ENCODE peak calls at places on chromosomes 12 and 14, in four cellular contexts. G, I, R and T are unnamed samples.
A peak's percentile ranks its signal among the peaks of the same experiment; 100 is the strongest.

GRCh38 chr12:115618105-115618504 is 659.4 kb downstream of the MED13L start:
- DNase-seq in G (no peak), I (no peak), R (no peak), T (no peak)

GRCh38 chr12:110349521-110350151 is 53.9 kb downstream of the ANAPC7 start:
- DNase-seq in G (no peak), I (no peak), R (no peak), T (no peak)

GRCh38 chr14:68884031-68885030 is 91.5 kb upstream of the ZFP36L1 start:
- DNase-seq in G (no peak), I (no peak), R (peak; percentile 71), T (no peak)

GRCh38 chr12:109949089-109949488 is 47.1 kb downstream of the GIT2 start:
- DNase-seq in G (no peak), I (no peak), R (no peak), T (no peak)

GRCh38 chr12:109759595-109759994 is 46.0 kb downstream of the FAM222A start:
- DNase-seq in G (no peak), I (peak; percentile 17), R (peak; percentile 53), T (no peak)

GRCh38 chr14:84343637-84344036 is 1186.3 kb upstream of the FLRT2 start:
- DNase-seq in G (no peak), I (no peak), R (no peak), T (no peak)

GRCh38 chr14:22886500-22887259 is 3.7 kb downstream of the REM2 start:
- DNase-seq in G (no peak), I (peak; percentile 82), R (peak; percentile 88), T (no peak)

GRCh38 chr14:39050389-39050788 is 52.6 kb downstream of the SEC23A start:
- DNase-seq in G (no peak), I (no peak), R (no peak), T (no peak)

GRCh38 chr12:62537544-62537943 is 70.9 kb downstream of the MON2 start:
- DNase-seq in G (no peak), I (no peak), R (peak; percentile 71), T (no peak)

GRCh38 chr12:120365675-120366340 is 3.2 kb downstream of the MSI1 start:
- DNase-seq in G (no peak), I (no peak), R (no peak), T (no peak)

GRCh38 chr12:53577941-53578352 is 48.2 kb downstream of the ATF7 start:
- DNase-seq in G (no peak), I (no peak), R (no peak), T (no peak)

GRCh38 chr12:31591308-31591901 is 469 bp upstream of the DENND5B start:
- DNase-seq in G (no peak), I (no peak), R (no peak), T (no peak)

GRCh38 chr12:88889326-88890110 is 309.2 kb upstream of the KITLG start:
- DNase-seq in G (no peak), I (no peak), R (no peak), T (no peak)

GRCh38 chr12:128190614-128191013 is 76.4 kb upstream of the TMEM132C start:
- DNase-seq in G (no peak), I (no peak), R (no peak), T (no peak)

GRCh38 chr14:70317969-70318634 is 41.4 kb downstream of the COX16 start:
- DNase-seq in G (no peak), I (no peak), R (no peak), T (no peak)

GRCh38 chr12:53645191-53645590 is 19.0 kb upstream of the ATF7 start:
- DNase-seq in G (no peak), I (no peak), R (no peak), T (no peak)

GRCh38 chr14:28759056-28759657 is 7.4 kb upstream of the FOXG1 start:
- DNase-seq in G (no peak), I (no peak), R (no peak), T (no peak)

GRCh38 chr12:65741662-65742480 is 82.4 kb upstream of the HMGA2 start:
- DNase-seq in G (no peak), I (no peak), R (no peak), T (no peak)

GRCh38 chr12:10179871-10180270 is 1.0 kb downstream of the TMEM52B start:
- DNase-seq in G (no peak), I (no peak), R (no peak), T (no peak)

GRCh38 chr12:122724641-122725243 is 5.9 kb downstream of the HCAR1 start:
- DNase-seq in G (no peak), I (no peak), R (no peak), T (no peak)

GRCh38 chr12:102095677-102096263 is 24.1 kb downstream of the NUP37 start:
- DNase-seq in G (no peak), I (no peak), R (no peak), T (no peak)

GRCh38 chr12:64304571-64304970 is 82.5 kb upstream of the KICS2 start:
- DNase-seq in G (peak; percentile 68), I (no peak), R (no peak), T (no peak)

GRCh38 chr12:44875954-44876553 is at the start of gene NELL2:
- DNase-seq in G (no peak), I (no peak), R (no peak), T (no peak)

GRCh38 chr12:64814432-64814831 is 10.0 kb upstream of the TBC1D30 start:
- DNase-seq in G (peak; percentile 7), I (no peak), R (no peak), T (no peak)

GRCh38 chr12:51906452-51907082 is 737 bp upstream of the ACVRL1 start:
- DNase-seq in G (no peak), I (no peak), R (peak; percentile 82), T (no peak)

GRCh38 chr14:62015945-62016344 is 253.7 kb downstream of the SNAPC1 start:
- DNase-seq in G (no peak), I (no peak), R (no peak), T (no peak)

GRCh38 chr14:33814010-33814409 is 136.9 kb downstream of the EGLN3 start:
- DNase-seq in G (no peak), I (no peak), R (no peak), T (no peak)

DNA sequence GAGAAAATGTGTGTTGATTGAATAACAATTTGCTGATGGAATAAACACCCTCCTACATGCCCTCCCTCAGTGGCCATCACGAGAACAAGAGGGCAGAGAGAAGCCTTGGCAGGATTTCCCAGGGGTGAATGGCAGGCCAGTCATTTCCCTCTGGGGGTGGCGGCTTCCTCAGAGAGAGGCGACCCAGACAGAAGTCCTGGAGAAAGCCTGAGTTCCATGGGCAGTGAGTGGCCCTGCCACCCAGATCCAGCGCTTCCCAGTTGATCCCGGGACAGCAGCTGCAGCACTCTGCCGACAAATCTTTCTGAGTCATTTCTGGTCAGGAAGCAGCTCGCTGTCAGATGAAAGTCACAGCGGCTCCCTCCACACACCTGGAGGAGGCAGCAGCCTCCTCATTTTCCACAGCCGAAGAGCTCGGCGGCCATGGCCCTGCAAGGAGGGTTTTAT is 123.0 kb downstream of the SCARB1 start:
- DNase-seq in G (no peak), I (no peak), R (no peak), T (no peak)
- TF ChIP-seq POLR2AphosphoS5 in G (peak; percentile 75), I (no peak), R (no peak), T (no peak)

DNA sequence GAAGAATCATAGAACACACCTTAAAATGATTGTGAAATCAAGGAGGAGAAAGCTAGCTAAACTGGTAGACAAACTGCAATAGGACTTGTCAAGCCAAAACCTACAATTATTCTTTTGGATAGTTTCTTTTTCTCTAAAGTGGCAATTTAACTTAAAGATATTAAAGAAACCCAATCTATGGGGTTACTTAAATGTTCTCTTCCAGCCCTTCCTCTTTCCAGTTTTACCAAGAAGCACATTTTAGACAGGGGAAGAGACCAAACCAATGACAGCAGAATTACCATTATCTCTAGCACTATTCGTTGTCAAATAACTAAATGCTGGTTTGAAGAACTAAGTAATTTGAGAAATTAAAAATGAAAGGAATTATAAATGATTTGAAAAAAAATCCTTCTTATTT is 732 bp upstream of the SLC16A7 start:
- DNase-seq in G (no peak), I (no peak), R (no peak), T (no peak)
- H3K4me3 ChIP-seq in G (peak overlapping the region; percentile 77), I (peak overlapping the region; percentile 83), R (peak overlapping the region; percentile 65), T (peak overlapping the region; percentile 68)

GRCh38 chr12:79420146-79420618 is 270.6 kb downstream of the PAWR start:
- DNase-seq in G (no peak), I (no peak), R (no peak), T (no peak)
- TF ChIP-seq POLR2AphosphoS5 in G (no peak), I (no peak), R (no peak), T (no peak)

GRCh38 chr12:112938751-112939150 is 477 bp downstream of the OAS3 start:
- DNase-seq in G (no peak), I (no peak), R (no peak), T (no peak)

GRCh38 chr12:112937741-112938719 is at the start of gene OAS3:
- DNase-seq in G (peak; percentile 97), I (peak; percentile 88), R (peak; percentile 93), T (peak; percentile 94)

GRCh38 chr12:112941528-112942335 is 3.5 kb downstream of the OAS3 start:
- DNase-seq in G (no peak), I (no peak), R (no peak), T (peak; percentile 89)

GRCh38 chr12:112942572-112942971 is 4.3 kb downstream of the OAS3 start:
- DNase-seq in G (no peak), I (no peak), R (no peak), T (no peak)

DNA sequence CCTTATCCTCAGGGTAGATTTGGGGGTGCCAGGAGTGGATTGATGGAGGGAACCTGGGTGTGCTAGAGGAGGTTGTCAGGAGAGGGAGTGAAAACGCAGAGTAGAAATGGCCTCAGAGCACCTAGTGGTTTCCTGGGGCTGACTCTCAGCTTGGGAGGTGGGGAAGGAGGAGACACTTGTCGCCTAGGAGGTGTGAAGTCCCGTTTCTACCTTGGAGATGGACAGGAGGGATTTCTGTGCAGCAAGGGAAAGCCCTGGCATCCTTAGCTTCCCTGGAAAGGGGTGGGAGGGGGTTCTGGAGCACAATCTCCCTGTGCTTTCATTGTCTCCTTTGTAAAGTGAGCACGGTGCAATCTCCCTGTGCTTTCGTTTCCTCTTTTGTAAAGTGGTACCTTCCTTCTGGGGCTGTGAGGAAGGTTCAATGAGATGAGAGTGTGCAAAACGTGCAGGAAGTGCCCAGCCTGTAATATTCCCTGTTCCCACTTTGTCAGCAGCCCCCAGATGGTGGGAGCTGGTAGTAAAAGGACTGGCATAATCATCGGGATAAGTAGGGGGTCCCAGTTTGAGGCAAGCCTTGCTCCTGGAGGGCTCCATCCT is 1.6 kb downstream of the OAS3 start:
- DNase-seq in G (no peak), I (no peak), R (no peak), T (no peak)
- H3K4me3 ChIP-seq in G (peak overlapping the region; percentile 83), I (peak overlapping the region; percentile 23), R (no peak overlapping the region), T (no peak overlapping the region)

GRCh38 chr12:105205322-105206048 is 30.5 kb downstream of the APPL2 start:
- DNase-seq in G (no peak), I (no peak), R (no peak), T (peak; percentile 81)
- TF ChIP-seq POLR2AphosphoS5 in G (no peak), I (no peak), R (no peak), T (no peak)

DNA sequence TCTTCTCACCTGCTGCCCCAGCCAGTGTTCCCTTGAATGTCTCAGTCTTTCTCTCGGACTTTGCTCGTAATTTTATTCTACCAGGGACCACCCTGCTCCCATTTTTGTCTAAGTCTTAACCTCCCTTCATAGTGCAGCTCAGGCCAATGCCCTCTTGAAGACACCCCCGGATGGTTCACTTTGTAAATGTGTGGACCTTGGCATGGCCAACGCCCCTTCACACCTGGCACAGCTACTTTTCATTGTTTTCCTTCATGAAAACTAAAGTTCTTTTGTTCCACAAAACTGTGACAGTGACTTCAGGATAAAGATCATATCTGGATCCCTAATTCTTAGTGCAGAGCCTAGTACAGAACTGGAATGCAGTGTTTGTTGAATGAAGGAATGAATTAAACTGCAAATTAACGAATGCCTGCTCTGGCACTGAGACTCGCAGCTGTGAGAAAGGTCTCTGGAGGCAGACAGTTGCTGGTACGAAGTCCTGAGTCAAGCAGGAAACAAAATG is 3.5 kb upstream of the RNASE4 start:
- DNase-seq in G (no peak), I (no peak), R (no peak), T (no peak)
- H3K4me3 ChIP-seq in G (peak overlapping the region; percentile 69), I (peak overlapping the region; percentile 83), R (peak overlapping the region; percentile 71), T (peak overlapping the region; percentile 79)

GRCh38 chr12:26239508-26240328 is 44.3 kb downstream of the SSPN start:
- DNase-seq in G (no peak), I (peak; percentile 64), R (peak; percentile 87), T (no peak)
- TF ChIP-seq POLR2AphosphoS5 in G (no peak), I (peak; percentile 60), R (no peak), T (no peak)